ENCODE peak calls at places on chromosome 7, in eight cellular contexts. C is dorsolateral prefrontal cortex; K is stimulated activated CD4-positive, alpha-beta T cell treated with anti-CD3 and anti-CD28 coated beads, Interleukin-12 subunit alpha, Interleukin-12 subunit beta, amount 100 ng/mL, for 4 hours; D is substantia nigra; O is choroid plexus epithelial cell; A is lung microvascular endothelial cell; R is activated naive CD4-positive, alpha-beta T cell treated with anti-CD3 and anti-CD28 coated beads, Interleukin-2, amount 50 U/mL, for 16 hours; Q is CD8-positive, alpha-beta T cell. E is an unnamed sample.
A peak's percentile ranks its signal among the peaks of the same experiment; 100 is the strongest.

GRCh38 chr7:6277476-6277875 is 5.1 kb upstream of the CYTH3 start:
- DNase-seq in Q (no peak), K (no peak), C (no peak), O (no peak), A (no peak), R (no peak), D (no peak), E (no peak)

GRCh38 chr7:102170417-102170970 is 116.2 kb upstream of the SH2B2 start:
- DNase-seq in O (peak; percentile 81), C (no peak), R (no peak), Q (no peak), A (peak; percentile 33), D (no peak), K (no peak), E (no peak)

GRCh38 chr7:130480001-130480400 is 11.9 kb upstream of the MEST start:
- DNase-seq in R (no peak), A (no peak), C (no peak), K (no peak), D (no peak), Q (no peak), O (no peak), E (no peak)

GRCh38 chr7:41640487-41640886 is 62.4 kb downstream of the INHBA start:
- DNase-seq in K (no peak), Q (no peak), C (no peak), D (no peak), A (no peak), O (peak; percentile 58), R (no peak), E (no peak)

GRCh38 chr7:133514551-133514950 is 261.7 kb downstream of the EXOC4 start:
- DNase-seq in A (no peak), D (no peak), C (no peak), O (no peak), K (no peak), Q (no peak), R (no peak), E (no peak)

GRCh38 chr7:54249686-54250085 is 292.5 kb upstream of the VSTM2A start:
- DNase-seq in O (no peak), D (no peak), K (no peak), C (no peak), Q (no peak), R (no peak), A (no peak), E (no peak)

GRCh38 chr7:149027055-149027454 is 1.2 kb downstream of the PDIA4 start:
- DNase-seq in O (no peak), Q (no peak), D (no peak), A (no peak), R (no peak), K (no peak), C (no peak), E (no peak)

GRCh38 chr7:148697256-148697841 is 1.4 kb upstream of the CUL1 start:
- DNase-seq in Q (peak; percentile 37), A (peak; percentile 81), O (peak; percentile 68), R (peak; percentile 69), D (no peak), C (no peak), K (peak; percentile 47), E (no peak)

GRCh38 chr7:146659732-146660131 is 543.1 kb downstream of the CNTNAP2 start:
- DNase-seq in Q (no peak), A (no peak), R (no peak), O (no peak), D (no peak), K (no peak), C (no peak), E (no peak)

GRCh38 chr7:100152937-100153666 is 4.4 kb downstream of the LAMTOR4 start:
- DNase-seq in A (no peak), R (no peak), D (no peak), K (no peak), C (no peak), Q (no peak), O (no peak), E (no peak)

GRCh38 chr7:70568674-70569334 is 563.1 kb upstream of the GALNT17 start:
- DNase-seq in A (no peak), O (no peak), C (no peak), Q (no peak), D (no peak), K (no peak), R (no peak), E (no peak)

GRCh38 chr7:111532625-111533024 is 29.7 kb downstream of the IMMP2L start:
- DNase-seq in D (no peak), A (no peak), K (no peak), Q (no peak), O (peak; percentile 80), C (no peak), R (no peak), E (no peak)

GRCh38 chr7:270351-270983 is 19.5 kb upstream of the FOXL3 start:
- DNase-seq in C (no peak), O (no peak), R (peak; percentile 6), D (no peak), A (no peak), Q (no peak), K (no peak), E (no peak)

GRCh38 chr7:107069457-107069856 is 25.0 kb downstream of the PRKAR2B start:
- DNase-seq in Q (no peak), K (no peak), A (no peak), R (no peak), C (peak; percentile 54), O (peak; percentile 33), D (no peak), E (no peak)

GRCh38 chr7:39645482-39646407 is 22.4 kb downstream of the RALA start:
- DNase-seq in Q (no peak), O (no peak), D (no peak), A (no peak), K (no peak), C (no peak), R (no peak), E (no peak)

GRCh38 chr7:106285051-106285800 is 443 bp upstream of the NAMPT start:
- DNase-seq in A (peak; percentile 99), C (peak; percentile 93), O (peak; percentile 99), Q (peak; percentile 99), R (peak; percentile 100), D (peak; percentile 98), K (peak; percentile 100), E (peak; percentile 86)

GRCh38 chr7:23298141-23298851 is 843 bp upstream of the MALSU1 start:
- DNase-seq in K (no peak), R (no peak), D (no peak), O (peak; percentile 90), C (no peak), A (no peak), Q (no peak), E (peak; percentile 17)

GRCh38 chr7:150657526-150657925 is 25.3 kb upstream of the GIMAP6 start:
- DNase-seq in K (no peak), C (no peak), O (no peak), D (no peak), R (no peak), A (no peak), Q (no peak), E (no peak)

GRCh38 chr7:28609608-28610007 is 197.3 kb downstream of the CREB5 start:
- DNase-seq in R (no peak), O (no peak), K (no peak), A (no peak), C (no peak), D (no peak), Q (no peak), E (no peak)

GRCh38 chr7:131110294-131111080 is 217.2 kb upstream of the MKLN1 start:
- DNase-seq in R (no peak), K (no peak), A (peak; percentile 65), D (peak; percentile 47), O (peak; percentile 52), Q (no peak), C (no peak), E (no peak)

GRCh38 chr7:31043035-31043434 is 9.1 kb upstream of the ADCYAP1R1 start:
- DNase-seq in D (peak; percentile 67), O (no peak), A (no peak), C (peak; percentile 58), R (no peak), Q (no peak), K (no peak), E (no peak)

GRCh38 chr7:94510582-94511456 is 1.2 kb downstream of the CASD1 start:
- DNase-seq in Q (peak; percentile 41), R (peak; percentile 21), A (peak; percentile 34), K (peak; percentile 12), O (peak; percentile 12), C (peak; percentile 45), D (peak; percentile 45), E (no peak)

GRCh38 chr7:39735903-39736302 is 112.5 kb downstream of the RALA start:
- DNase-seq in A (no peak), Q (no peak), O (peak; percentile 58), D (no peak), K (no peak), C (no peak), R (no peak), E (no peak)

GRCh38 chr7:94028768-94029167 is 24.6 kb upstream of the BET1 start:
- DNase-seq in Q (no peak), D (no peak), R (no peak), C (no peak), O (peak; percentile 79), A (peak; percentile 61), K (no peak), E (peak; percentile 11)